ENCODE peak calls at places on chromosomes 11 and 22, in nine cellular contexts. One of them, this sample, is unnamed.

GRCh38 chr11:45150943-45151342 is 4.5 kb downstream of the PRDM11 start:
- DNase-seq in fibroblast of pulmonary artery: no peak
- DNase-seq in AG09309: no peak
- DNase-seq in kidney: no peak
- DNase-seq in RWPE1: no peak
- DNase-seq in CD8-positive, alpha-beta T cell: no peak
- DNase-seq in AG10803: no peak
- DNase-seq in IMR-90: no peak
- DNase-seq in thoracic aorta: no peak
- DNase-seq in this sample: no peak

GRCh38 chr22:42313804-42314581 is 43.5 kb upstream of the TCF20 start:
- DNase-seq in fibroblast of pulmonary artery: peak
- DNase-seq in AG09309: no peak
- DNase-seq in kidney: no peak
- DNase-seq in RWPE1: peak
- DNase-seq in CD8-positive, alpha-beta T cell: peak
- DNase-seq in AG10803: no peak
- DNase-seq in IMR-90: peak
- DNase-seq in thoracic aorta: no peak
- DNase-seq in this sample: no peak

GRCh38 chr22:24976442-24977218 is 24.1 kb downstream of the KIAA1671 start:
- DNase-seq in fibroblast of pulmonary artery: no peak
- DNase-seq in AG09309: no peak
- DNase-seq in kidney: no peak
- DNase-seq in RWPE1: no peak
- DNase-seq in CD8-positive, alpha-beta T cell: no peak
- DNase-seq in AG10803: no peak
- DNase-seq in IMR-90: no peak
- DNase-seq in thoracic aorta: no peak
- DNase-seq in this sample: no peak

GRCh38 chr11:120606116-120607010 is 94.8 kb downstream of the GRIK4 start:
- DNase-seq in fibroblast of pulmonary artery: no peak
- DNase-seq in AG09309: no peak
- DNase-seq in kidney: peak
- DNase-seq in RWPE1: no peak
- DNase-seq in CD8-positive, alpha-beta T cell: no peak
- DNase-seq in AG10803: no peak
- DNase-seq in IMR-90: no peak
- DNase-seq in thoracic aorta: no peak
- DNase-seq in this sample: no peak

GRCh38 chr11:33564856-33565453 is 135.7 kb downstream of the C11orf91 start:
- DNase-seq in fibroblast of pulmonary artery: no peak
- DNase-seq in AG09309: no peak
- DNase-seq in kidney: no peak
- DNase-seq in RWPE1: no peak
- DNase-seq in CD8-positive, alpha-beta T cell: no peak
- DNase-seq in AG10803: no peak
- DNase-seq in IMR-90: no peak
- DNase-seq in thoracic aorta: no peak
- DNase-seq in this sample: no peak

GRCh38 chr11:111938687-111939160 is 1.6 kb downstream of the DIXDC1 start:
- DNase-seq in fibroblast of pulmonary artery: peak
- DNase-seq in AG09309: no peak
- DNase-seq in kidney: no peak
- DNase-seq in RWPE1: no peak
- DNase-seq in CD8-positive, alpha-beta T cell: no peak
- DNase-seq in AG10803: peak
- DNase-seq in IMR-90: peak
- DNase-seq in thoracic aorta: no peak
- DNase-seq in this sample: no peak

GRCh38 chr11:120097721-120098385 is 40.1 kb downstream of the TRIM29 start:
- DNase-seq in fibroblast of pulmonary artery: no peak
- DNase-seq in AG09309: no peak
- DNase-seq in kidney: no peak
- DNase-seq in RWPE1: no peak
- DNase-seq in CD8-positive, alpha-beta T cell: no peak
- DNase-seq in AG10803: no peak
- DNase-seq in IMR-90: no peak
- DNase-seq in thoracic aorta: no peak
- DNase-seq in this sample: no peak

GRCh38 chr22:46557736-46558480 is 20.5 kb upstream of the CELSR1 start:
- DNase-seq in fibroblast of pulmonary artery: no peak
- DNase-seq in AG09309: no peak
- DNase-seq in kidney: peak
- DNase-seq in RWPE1: no peak
- DNase-seq in CD8-positive, alpha-beta T cell: no peak
- DNase-seq in AG10803: no peak
- DNase-seq in IMR-90: no peak
- DNase-seq in thoracic aorta: no peak
- DNase-seq in this sample: no peak

GRCh38 chr11:62883677-62884076 is 3.0 kb downstream of the SLC3A2 start:
- DNase-seq in fibroblast of pulmonary artery: no peak
- DNase-seq in AG09309: no peak
- DNase-seq in kidney: no peak
- DNase-seq in RWPE1: no peak
- DNase-seq in CD8-positive, alpha-beta T cell: no peak
- DNase-seq in AG10803: no peak
- DNase-seq in IMR-90: no peak
- DNase-seq in thoracic aorta: no peak
- DNase-seq in this sample: no peak

GRCh38 chr11:66107600-66108151 is 37.6 kb downstream of the PACS1 start:
- DNase-seq in fibroblast of pulmonary artery: peak
- DNase-seq in AG09309: no peak
- DNase-seq in kidney: no peak
- DNase-seq in RWPE1: no peak
- DNase-seq in CD8-positive, alpha-beta T cell: no peak
- DNase-seq in AG10803: no peak
- DNase-seq in IMR-90: no peak
- DNase-seq in thoracic aorta: no peak
- DNase-seq in this sample: no peak

GRCh38 chr22:19036523-19037273 is 85.5 kb downstream of the DGCR2 start:
- DNase-seq in fibroblast of pulmonary artery: peak
- DNase-seq in AG09309: no peak
- DNase-seq in kidney: peak
- DNase-seq in RWPE1: no peak
- DNase-seq in CD8-positive, alpha-beta T cell: no peak
- DNase-seq in AG10803: no peak
- DNase-seq in IMR-90: peak
- DNase-seq in thoracic aorta: no peak
- DNase-seq in this sample: no peak

GRCh38 chr22:48572951-48573350 is 1254.7 kb downstream of the BRD1 start:
- DNase-seq in fibroblast of pulmonary artery: no peak
- DNase-seq in AG09309: no peak
- DNase-seq in kidney: peak
- DNase-seq in RWPE1: no peak
- DNase-seq in CD8-positive, alpha-beta T cell: no peak
- DNase-seq in AG10803: no peak
- DNase-seq in IMR-90: no peak
- DNase-seq in thoracic aorta: no peak
- DNase-seq in this sample: no peak

GRCh38 chr11:34654491-34655334 is 33.8 kb downstream of the EHF start:
- DNase-seq in fibroblast of pulmonary artery: peak
- DNase-seq in AG09309: peak
- DNase-seq in kidney: no peak
- DNase-seq in RWPE1: no peak
- DNase-seq in CD8-positive, alpha-beta T cell: no peak
- DNase-seq in AG10803: peak
- DNase-seq in IMR-90: peak
- DNase-seq in thoracic aorta: no peak
- DNase-seq in this sample: no peak

GRCh38 chr11:44333271-44334218 is 23.6 kb upstream of the ALX4 start:
- DNase-seq in fibroblast of pulmonary artery: peak
- DNase-seq in AG09309: no peak
- DNase-seq in kidney: no peak
- DNase-seq in RWPE1: no peak
- DNase-seq in CD8-positive, alpha-beta T cell: no peak
- DNase-seq in AG10803: no peak
- DNase-seq in IMR-90: peak
- DNase-seq in thoracic aorta: no peak
- DNase-seq in this sample: no peak

GRCh38 chr22:22558972-22559603 is at the start of gene PRAME:
- DNase-seq in fibroblast of pulmonary artery: peak
- DNase-seq in AG09309: no peak
- DNase-seq in kidney: no peak
- DNase-seq in RWPE1: peak
- DNase-seq in CD8-positive, alpha-beta T cell: peak
- DNase-seq in AG10803: peak
- DNase-seq in IMR-90: peak
- DNase-seq in thoracic aorta: no peak
- DNase-seq in this sample: no peak

GRCh38 chr11:37184371-37184770 is 586.3 kb upstream of the RAG2 start:
- DNase-seq in fibroblast of pulmonary artery: no peak
- DNase-seq in AG09309: no peak
- DNase-seq in kidney: no peak
- DNase-seq in RWPE1: no peak
- DNase-seq in CD8-positive, alpha-beta T cell: no peak
- DNase-seq in AG10803: no peak
- DNase-seq in IMR-90: no peak
- DNase-seq in thoracic aorta: no peak
- DNase-seq in this sample: no peak

GRCh38 chr11:111665779-111666178 is 63.5 kb downstream of the SIK2 start:
- DNase-seq in fibroblast of pulmonary artery: peak
- DNase-seq in AG09309: no peak
- DNase-seq in kidney: no peak
- DNase-seq in RWPE1: peak
- DNase-seq in CD8-positive, alpha-beta T cell: no peak
- DNase-seq in AG10803: peak
- DNase-seq in IMR-90: peak
- DNase-seq in thoracic aorta: no peak
- DNase-seq in this sample: no peak

GRCh38 chr11:68076371-68077042 is 37.7 kb downstream of the TCIRG1 start:
- DNase-seq in fibroblast of pulmonary artery: no peak
- DNase-seq in AG09309: no peak
- DNase-seq in kidney: no peak
- DNase-seq in RWPE1: no peak
- DNase-seq in CD8-positive, alpha-beta T cell: no peak
- DNase-seq in AG10803: no peak
- DNase-seq in IMR-90: no peak
- DNase-seq in thoracic aorta: no peak
- DNase-seq in this sample: no peak

DNA sequence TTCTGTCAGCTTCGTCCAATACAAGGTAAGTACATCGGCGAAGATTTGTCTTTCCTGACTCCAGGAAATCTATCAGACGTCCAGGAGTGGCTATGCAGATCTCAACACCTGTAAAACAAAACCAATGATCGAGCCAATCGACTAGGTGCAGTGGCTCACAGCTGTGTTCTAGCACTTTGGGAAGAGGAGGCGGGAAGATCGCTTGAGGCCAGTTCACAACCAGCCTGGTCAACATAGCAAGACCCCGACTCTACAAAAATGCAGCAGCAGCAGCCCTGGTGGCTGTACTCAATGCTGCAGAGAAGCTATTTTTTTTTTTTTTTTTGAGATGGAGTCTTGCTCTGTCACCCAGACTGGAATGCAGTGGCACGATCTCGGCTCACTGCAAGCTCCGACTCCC is 11.2 kb downstream of the DDX17 start:
- DNase-seq in fibroblast of pulmonary artery: no peak
- DNase-seq in AG09309: no peak
- DNase-seq in kidney: no peak
- DNase-seq in RWPE1: no peak
- DNase-seq in CD8-positive, alpha-beta T cell: no peak
- DNase-seq in AG10803: no peak
- DNase-seq in IMR-90: no peak
- DNase-seq in thoracic aorta: no peak
- DNase-seq in this sample: no peak
- TF ChIP-seq CTCF in fibroblast of pulmonary artery: no peak
- TF ChIP-seq CTCF in AG09309: no peak
- TF ChIP-seq CTCF in kidney: peak
- TF ChIP-seq CTCF in RWPE1: no peak
- TF ChIP-seq CTCF in CD8-positive, alpha-beta T cell: no peak
- TF ChIP-seq CTCF in AG10803: peak
- TF ChIP-seq CTCF in IMR-90: no peak
- TF ChIP-seq CTCF in thoracic aorta: no peak
- TF ChIP-seq CTCF in this sample: no peak

GRCh38 chr22:45208993-45209838 is 31.5 kb downstream of the KIAA0930 start:
- DNase-seq in fibroblast of pulmonary artery: peak
- DNase-seq in AG09309: no peak
- DNase-seq in kidney: peak
- DNase-seq in RWPE1: peak
- DNase-seq in CD8-positive, alpha-beta T cell: no peak
- DNase-seq in AG10803: peak
- DNase-seq in IMR-90: peak
- DNase-seq in thoracic aorta: peak
- DNase-seq in this sample: no peak
- TF ChIP-seq CTCF in fibroblast of pulmonary artery: peak
- TF ChIP-seq CTCF in AG09309: peak
- TF ChIP-seq CTCF in kidney: no peak
- TF ChIP-seq CTCF in RWPE1: peak
- TF ChIP-seq CTCF in CD8-positive, alpha-beta T cell: peak
- TF ChIP-seq CTCF in AG10803: peak
- TF ChIP-seq CTCF in IMR-90: peak
- TF ChIP-seq CTCF in thoracic aorta: peak
- TF ChIP-seq CTCF in this sample: peak

GRCh38 chr11:92390783-92391182 is 166.2 kb downstream of the FAT3 start:
- DNase-seq in fibroblast of pulmonary artery: no peak
- DNase-seq in AG09309: no peak
- DNase-seq in kidney: no peak
- DNase-seq in RWPE1: no peak
- DNase-seq in CD8-positive, alpha-beta T cell: no peak
- DNase-seq in AG10803: no peak
- DNase-seq in IMR-90: no peak
- DNase-seq in thoracic aorta: no peak
- DNase-seq in this sample: no peak

GRCh38 chr11:92391866-92392265 is 167.2 kb downstream of the FAT3 start:
- DNase-seq in fibroblast of pulmonary artery: no peak
- DNase-seq in AG09309: no peak
- DNase-seq in kidney: no peak
- DNase-seq in RWPE1: no peak
- DNase-seq in CD8-positive, alpha-beta T cell: no peak
- DNase-seq in AG10803: no peak
- DNase-seq in IMR-90: no peak
- DNase-seq in thoracic aorta: no peak
- DNase-seq in this sample: no peak

GRCh38 chr11:92387882-92388281 is 163.3 kb downstream of the FAT3 start:
- DNase-seq in fibroblast of pulmonary artery: no peak
- DNase-seq in AG09309: no peak
- DNase-seq in kidney: no peak
- DNase-seq in RWPE1: no peak
- DNase-seq in CD8-positive, alpha-beta T cell: no peak
- DNase-seq in AG10803: no peak
- DNase-seq in IMR-90: no peak
- DNase-seq in thoracic aorta: no peak
- DNase-seq in this sample: no peak

GRCh38 chr11:92386577-92386976 is 162.0 kb downstream of the FAT3 start:
- DNase-seq in fibroblast of pulmonary artery: no peak
- DNase-seq in AG09309: no peak
- DNase-seq in kidney: no peak
- DNase-seq in RWPE1: no peak
- DNase-seq in CD8-positive, alpha-beta T cell: no peak
- DNase-seq in AG10803: no peak
- DNase-seq in IMR-90: no peak
- DNase-seq in thoracic aorta: no peak
- DNase-seq in this sample: no peak

GRCh38 chr11:92388380-92388779 is 163.8 kb downstream of the FAT3 start:
- DNase-seq in fibroblast of pulmonary artery: no peak
- DNase-seq in AG09309: no peak
- DNase-seq in kidney: no peak
- DNase-seq in RWPE1: no peak
- DNase-seq in CD8-positive, alpha-beta T cell: no peak
- DNase-seq in AG10803: no peak
- DNase-seq in IMR-90: no peak
- DNase-seq in thoracic aorta: no peak
- DNase-seq in this sample: no peak
- TF ChIP-seq CTCF in fibroblast of pulmonary artery: no peak
- TF ChIP-seq CTCF in AG09309: peak
- TF ChIP-seq CTCF in kidney: no peak
- TF ChIP-seq CTCF in RWPE1: no peak
- TF ChIP-seq CTCF in CD8-positive, alpha-beta T cell: no peak
- TF ChIP-seq CTCF in AG10803: peak
- TF ChIP-seq CTCF in IMR-90: no peak
- TF ChIP-seq CTCF in thoracic aorta: peak
- TF ChIP-seq CTCF in this sample: no peak

GRCh38 chr22:38097557-38098409 is 12.7 kb downstream of the BAIAP2L2 start:
- DNase-seq in fibroblast of pulmonary artery: peak
- DNase-seq in AG09309: no peak
- DNase-seq in kidney: peak
- DNase-seq in RWPE1: no peak
- DNase-seq in CD8-positive, alpha-beta T cell: no peak
- DNase-seq in AG10803: no peak
- DNase-seq in IMR-90: peak
- DNase-seq in thoracic aorta: no peak
- DNase-seq in this sample: no peak
- TF ChIP-seq CTCF in fibroblast of pulmonary artery: peak
- TF ChIP-seq CTCF in AG09309: peak
- TF ChIP-seq CTCF in kidney: no peak
- TF ChIP-seq CTCF in RWPE1: no peak
- TF ChIP-seq CTCF in CD8-positive, alpha-beta T cell: no peak
- TF ChIP-seq CTCF in AG10803: peak
- TF ChIP-seq CTCF in IMR-90: peak
- TF ChIP-seq CTCF in thoracic aorta: peak
- TF ChIP-seq CTCF in this sample: no peak